ENCODE peak calls at places on chromosomes 6 and 20, in six cellular contexts. One of them, this sample, is unnamed.

GRCh38 chr6:56692586-56693245 is 50.0 kb upstream of the DST start:
- DNase-seq in mammary epithelial cell: no peak
- DNase-seq in glutamatergic neuron: no peak
- DNase-seq in pancreas: no peak
- DNase-seq in heart left ventricle: no peak
- DNase-seq in Calu3: no peak
- DNase-seq in this sample: no peak

GRCh38 chr6:139640453-139640852 is 266.0 kb upstream of the CITED2 start:
- DNase-seq in mammary epithelial cell: no peak
- DNase-seq in glutamatergic neuron: no peak
- DNase-seq in pancreas: no peak
- DNase-seq in heart left ventricle: no peak
- DNase-seq in Calu3: no peak
- DNase-seq in this sample: no peak

GRCh38 chr6:46914279-46914810 is 7.4 kb downstream of the ADGRF5 start:
- DNase-seq in mammary epithelial cell: no peak
- DNase-seq in glutamatergic neuron: no peak
- DNase-seq in pancreas: no peak
- DNase-seq in heart left ventricle: no peak
- DNase-seq in Calu3: no peak
- DNase-seq in this sample: no peak

GRCh38 chr6:156719720-156720563 is 57.2 kb upstream of the ARID1B start:
- DNase-seq in mammary epithelial cell: peak
- DNase-seq in glutamatergic neuron: peak
- DNase-seq in pancreas: peak
- DNase-seq in heart left ventricle: peak
- DNase-seq in Calu3: peak
- DNase-seq in this sample: peak

GRCh38 chr6:160931378-160932343 is 59.9 kb upstream of the MAP3K4 start:
- DNase-seq in mammary epithelial cell: no peak
- DNase-seq in glutamatergic neuron: no peak
- DNase-seq in pancreas: no peak
- DNase-seq in heart left ventricle: no peak
- DNase-seq in Calu3: no peak
- DNase-seq in this sample: no peak

GRCh38 chr6:4489538-4489937 is 286.7 kb upstream of the CDYL start:
- DNase-seq in mammary epithelial cell: no peak
- DNase-seq in glutamatergic neuron: no peak
- DNase-seq in pancreas: no peak
- DNase-seq in heart left ventricle: no peak
- DNase-seq in Calu3: no peak
- DNase-seq in this sample: no peak

GRCh38 chr6:2124260-2124709 is 121.1 kb downstream of the GMDS start:
- DNase-seq in mammary epithelial cell: no peak
- DNase-seq in glutamatergic neuron: no peak
- DNase-seq in pancreas: no peak
- DNase-seq in heart left ventricle: no peak
- DNase-seq in Calu3: no peak
- DNase-seq in this sample: no peak

GRCh38 chr6:38715016-38715809 is at the start of gene DNAH8:
- DNase-seq in mammary epithelial cell: no peak
- DNase-seq in glutamatergic neuron: peak
- DNase-seq in pancreas: no peak
- DNase-seq in heart left ventricle: no peak
- DNase-seq in Calu3: peak
- DNase-seq in this sample: peak

GRCh38 chr20:31718952-31719643 is 3.6 kb downstream of the BCL2L1 start:
- DNase-seq in mammary epithelial cell: peak
- DNase-seq in glutamatergic neuron: no peak
- DNase-seq in pancreas: no peak
- DNase-seq in heart left ventricle: no peak
- DNase-seq in Calu3: peak
- DNase-seq in this sample: no peak

GRCh38 chr20:18391686-18392085 is 75.1 kb downstream of the DZANK1 start:
- DNase-seq in mammary epithelial cell: no peak
- DNase-seq in glutamatergic neuron: no peak
- DNase-seq in pancreas: no peak
- DNase-seq in heart left ventricle: no peak
- DNase-seq in Calu3: no peak
- DNase-seq in this sample: no peak

GRCh38 chr6:14059791-14060436 is 57.7 kb upstream of the CD83 start:
- DNase-seq in mammary epithelial cell: peak
- DNase-seq in glutamatergic neuron: no peak
- DNase-seq in pancreas: peak
- DNase-seq in heart left ventricle: peak
- DNase-seq in Calu3: peak
- DNase-seq in this sample: no peak

GRCh38 chr6:164169355-164169754 is 754.8 kb downstream of the QKI start:
- DNase-seq in mammary epithelial cell: no peak
- DNase-seq in glutamatergic neuron: no peak
- DNase-seq in pancreas: no peak
- DNase-seq in heart left ventricle: no peak
- DNase-seq in Calu3: no peak
- DNase-seq in this sample: no peak

GRCh38 chr20:15320941-15321340 is 983.5 kb upstream of the FLRT3 start:
- DNase-seq in mammary epithelial cell: peak
- DNase-seq in glutamatergic neuron: no peak
- DNase-seq in pancreas: no peak
- DNase-seq in heart left ventricle: peak
- DNase-seq in Calu3: no peak
- DNase-seq in this sample: no peak

GRCh38 chr20:1946762-1947534 is 46.9 kb downstream of the PDYN start:
- DNase-seq in mammary epithelial cell: no peak
- DNase-seq in glutamatergic neuron: peak
- DNase-seq in pancreas: no peak
- DNase-seq in heart left ventricle: peak
- DNase-seq in Calu3: no peak
- DNase-seq in this sample: peak

DNA sequence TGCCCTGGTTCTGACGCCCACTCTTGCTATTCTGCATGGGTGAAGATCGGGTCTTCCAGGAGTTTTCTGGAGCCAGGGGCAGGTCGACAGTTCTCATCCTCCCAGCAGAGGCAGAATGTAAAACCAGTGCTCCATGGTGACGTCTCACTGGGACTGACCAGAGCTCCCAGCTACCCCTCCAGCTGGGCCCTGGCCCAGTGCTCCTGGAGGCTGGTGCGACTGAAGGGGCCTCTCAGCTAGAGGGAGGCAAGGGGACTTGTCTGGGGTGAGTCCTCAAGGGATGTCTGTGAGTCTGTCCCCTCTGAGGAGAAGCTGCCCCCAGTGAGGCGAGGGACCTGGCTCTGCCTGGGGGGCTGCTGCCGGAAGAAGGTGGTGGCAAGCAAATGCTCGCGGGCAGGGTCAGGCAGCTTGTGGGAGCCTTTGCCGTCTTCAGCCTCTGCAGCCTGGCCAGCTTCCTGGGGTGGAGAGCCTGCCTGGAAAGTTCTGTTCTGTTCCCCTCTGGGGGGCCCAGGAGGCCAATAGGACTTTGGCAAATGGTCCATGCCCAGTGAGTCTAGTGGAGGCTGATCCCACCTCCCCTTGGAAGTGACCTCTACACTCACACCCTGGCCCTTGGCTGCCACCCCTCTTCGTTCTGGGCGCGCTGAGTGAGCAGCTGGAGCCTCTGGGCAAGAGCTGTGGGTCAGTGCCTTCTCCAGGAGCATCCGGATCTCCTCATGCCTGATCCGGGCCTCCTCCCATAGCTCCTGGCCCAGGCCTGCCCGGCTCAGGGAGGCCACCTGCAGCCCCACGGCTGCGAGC is 47.5 kb downstream of the KIAA1755 start:
- DNase-seq in mammary epithelial cell: no peak
- DNase-seq in glutamatergic neuron: no peak
- DNase-seq in pancreas: no peak
- DNase-seq in heart left ventricle: peak
- DNase-seq in Calu3: no peak
- DNase-seq in this sample: no peak
- TF ChIP-seq CTCF in mammary epithelial cell: no peak
- TF ChIP-seq CTCF in glutamatergic neuron: no peak
- TF ChIP-seq CTCF in pancreas: no peak
- TF ChIP-seq CTCF in heart left ventricle: no peak
- TF ChIP-seq CTCF in Calu3: no peak
- TF ChIP-seq CTCF in this sample: no peak

DNA sequence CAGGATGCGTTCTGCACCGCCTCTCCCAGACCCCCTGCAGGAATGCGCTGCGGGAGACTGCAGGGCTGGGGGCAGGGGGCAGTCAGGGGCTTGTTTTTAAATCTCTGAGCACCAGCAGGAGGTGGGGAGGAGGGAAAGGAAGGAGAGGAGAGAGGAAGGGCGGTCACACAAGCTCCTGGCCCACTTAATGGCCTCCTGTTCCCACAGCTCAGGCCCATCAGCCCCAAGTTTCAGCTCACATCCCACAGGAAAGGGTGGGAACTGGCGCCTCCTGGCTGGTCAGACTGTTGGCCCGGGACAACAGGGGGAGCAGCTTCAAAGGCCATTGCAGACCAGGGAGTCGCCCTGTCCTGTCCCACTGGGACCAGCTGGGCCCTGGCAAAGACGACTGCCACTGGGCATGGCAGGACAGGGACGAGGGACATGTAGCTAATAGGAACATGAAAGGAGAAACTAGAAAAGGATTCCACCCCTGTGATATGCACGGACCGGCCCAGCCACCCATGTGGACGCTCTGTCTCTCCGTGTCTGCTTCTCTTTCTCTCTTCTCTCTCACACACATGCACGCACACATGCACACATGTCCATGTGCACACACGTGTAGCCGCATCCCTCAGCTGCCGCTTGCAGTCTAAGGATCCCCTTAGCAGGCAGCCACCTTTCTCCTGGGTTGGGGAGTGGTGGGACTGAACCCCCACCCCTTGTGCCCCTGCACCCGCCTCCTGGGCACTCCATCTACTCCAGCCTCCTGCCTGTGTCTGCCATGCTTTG is 34.6 kb downstream of the TFEB start:
- DNase-seq in mammary epithelial cell: no peak
- DNase-seq in glutamatergic neuron: no peak
- DNase-seq in pancreas: no peak
- DNase-seq in heart left ventricle: peak
- DNase-seq in Calu3: no peak
- DNase-seq in this sample: no peak
- TF ChIP-seq CTCF in mammary epithelial cell: no peak
- TF ChIP-seq CTCF in glutamatergic neuron: no peak
- TF ChIP-seq CTCF in pancreas: no peak
- TF ChIP-seq CTCF in heart left ventricle: no peak
- TF ChIP-seq CTCF in Calu3: no peak
- TF ChIP-seq CTCF in this sample: no peak

GRCh38 chr20:56631318-56631989 is 2.3 kb downstream of the TFAP2C start:
- DNase-seq in mammary epithelial cell: peak
- DNase-seq in glutamatergic neuron: peak
- DNase-seq in pancreas: no peak
- DNase-seq in heart left ventricle: no peak
- DNase-seq in Calu3: no peak
- DNase-seq in this sample: peak

GRCh38 chr20:56630086-56630493 is 984 bp downstream of the TFAP2C start:
- DNase-seq in mammary epithelial cell: peak
- DNase-seq in glutamatergic neuron: peak
- DNase-seq in pancreas: peak
- DNase-seq in heart left ventricle: no peak
- DNase-seq in Calu3: peak
- DNase-seq in this sample: peak

GRCh38 chr20:56629464-56630085 is 469 bp downstream of the TFAP2C start:
- DNase-seq in mammary epithelial cell: no peak
- DNase-seq in glutamatergic neuron: peak
- DNase-seq in pancreas: no peak
- DNase-seq in heart left ventricle: no peak
- DNase-seq in Calu3: peak
- DNase-seq in this sample: peak

GRCh38 chr20:56631990-56632327 is 2.9 kb downstream of the TFAP2C start:
- DNase-seq in mammary epithelial cell: peak
- DNase-seq in glutamatergic neuron: no peak
- DNase-seq in pancreas: no peak
- DNase-seq in heart left ventricle: no peak
- DNase-seq in Calu3: no peak
- DNase-seq in this sample: no peak

GRCh38 chr20:56630506-56631317 is 1.6 kb downstream of the TFAP2C start:
- DNase-seq in mammary epithelial cell: peak
- DNase-seq in glutamatergic neuron: peak
- DNase-seq in pancreas: no peak
- DNase-seq in heart left ventricle: no peak
- DNase-seq in Calu3: no peak
- DNase-seq in this sample: peak
- TF ChIP-seq CTCF in mammary epithelial cell: no peak
- TF ChIP-seq CTCF in glutamatergic neuron: peak
- TF ChIP-seq CTCF in pancreas: no peak
- TF ChIP-seq CTCF in heart left ventricle: no peak
- TF ChIP-seq CTCF in Calu3: no peak
- TF ChIP-seq CTCF in this sample: peak

DNA sequence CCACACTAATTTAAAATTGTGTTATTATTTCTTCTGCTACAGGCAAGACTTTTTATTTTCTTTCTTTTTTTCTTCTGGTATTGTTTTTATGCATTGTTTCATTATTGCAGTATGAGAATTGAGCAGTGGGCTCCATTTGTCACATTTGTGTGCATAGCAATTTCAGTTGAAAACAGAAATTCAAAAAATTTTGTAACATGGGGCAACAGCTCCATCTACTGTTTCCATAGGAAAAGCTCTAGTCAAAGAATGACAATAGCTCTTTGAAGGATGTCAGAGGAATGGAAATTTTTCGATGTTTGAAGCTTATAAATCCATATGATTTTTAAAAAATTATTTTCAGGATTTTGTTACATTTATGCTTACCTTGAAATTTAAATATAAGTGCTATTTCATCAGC is 194.7 kb downstream of the COL9A1 start:
- DNase-seq in mammary epithelial cell: peak
- DNase-seq in glutamatergic neuron: no peak
- DNase-seq in pancreas: no peak
- DNase-seq in heart left ventricle: no peak
- DNase-seq in Calu3: peak
- DNase-seq in this sample: peak
- TF ChIP-seq CTCF in mammary epithelial cell: peak
- TF ChIP-seq CTCF in glutamatergic neuron: peak
- TF ChIP-seq CTCF in pancreas: peak
- TF ChIP-seq CTCF in heart left ventricle: peak
- TF ChIP-seq CTCF in Calu3: peak
- TF ChIP-seq CTCF in this sample: peak

DNA sequence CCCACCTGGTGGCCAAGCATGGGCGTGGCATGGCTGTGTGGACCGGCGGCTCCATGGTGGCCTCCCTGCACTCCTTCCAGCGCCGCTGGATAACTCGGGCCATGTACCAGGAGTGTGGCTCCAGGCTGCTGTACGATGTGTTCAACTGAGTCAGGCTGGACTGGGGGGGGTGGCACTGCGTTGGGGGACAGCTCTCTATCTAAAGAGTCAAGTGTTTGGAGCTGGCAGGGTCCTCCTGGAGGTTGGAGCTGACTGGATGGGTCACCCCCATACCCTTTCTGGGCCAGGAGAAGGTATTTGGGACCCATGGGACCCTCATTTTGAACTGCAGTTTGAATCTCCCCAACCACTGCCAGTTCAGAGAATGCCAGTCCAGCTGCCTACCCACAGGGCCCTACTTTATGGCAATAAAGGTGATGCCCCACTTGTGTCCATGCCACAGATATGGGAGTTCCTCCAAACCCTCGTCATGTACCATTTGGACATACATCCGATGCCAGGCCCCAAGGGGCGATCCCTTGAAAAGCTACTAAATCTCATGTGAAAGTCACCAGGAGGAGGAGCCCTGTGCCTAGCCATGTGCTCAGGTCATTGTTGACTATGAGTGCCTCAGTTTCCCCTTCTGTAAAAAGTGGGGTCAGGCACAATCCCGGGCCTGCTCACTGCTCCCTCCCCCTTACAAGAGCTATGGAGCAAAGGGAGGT is 1.5 kb downstream of the ACTL10 start:
- DNase-seq in mammary epithelial cell: no peak
- DNase-seq in glutamatergic neuron: peak
- DNase-seq in pancreas: peak
- DNase-seq in heart left ventricle: peak
- DNase-seq in Calu3: no peak
- DNase-seq in this sample: peak
- TF ChIP-seq CTCF in mammary epithelial cell: peak
- TF ChIP-seq CTCF in glutamatergic neuron: no peak
- TF ChIP-seq CTCF in pancreas: peak
- TF ChIP-seq CTCF in heart left ventricle: peak
- TF ChIP-seq CTCF in Calu3: no peak
- TF ChIP-seq CTCF in this sample: no peak